ENCODE peak calls at places on chromosomes 16 and 17, in six cellular contexts. One of them, this sample, is unnamed.
A peak's percentile ranks its signal among the peaks of the same experiment; 100 is the strongest.

GRCh38 chr17:29076722-29077121 is 33.8 kb downstream of the PIPOX start:
- DNase-seq in stimulated activated naive CD8-positive, alpha-beta T cell treated with anti-CD3 and anti-CD28 coated beads, Interleukin-15, amount 100 ng/mL, for 72 hours: no peak
- DNase-seq in activated CD8-positive, alpha-beta T cell treated with anti-CD3 and anti-CD28 coated beads, Interleukin-2, amount 10 ng/mL, durations not matched to agents 7 days and 5 days: no peak
- DNase-seq in heart left ventricle: no peak
- DNase-seq in omental fat pad: no peak
- DNase-seq in NCI-H1092 treated with DMSO at 0.1 percent for 48 hours: no peak
- DNase-seq in this sample: no peak

GRCh38 chr16:52453661-52454060 is 93.3 kb downstream of the TOX3 start:
- DNase-seq in omental fat pad: no peak
- DNase-seq in NCI-H1092 treated with DMSO at 0.1 percent for 48 hours: no peak
- DNase-seq in activated CD8-positive, alpha-beta T cell treated with anti-CD3 and anti-CD28 coated beads, Interleukin-2, amount 10 ng/mL, durations not matched to agents 7 days and 5 days: no peak
- DNase-seq in heart left ventricle: no peak
- DNase-seq in stimulated activated naive CD8-positive, alpha-beta T cell treated with anti-CD3 and anti-CD28 coated beads, Interleukin-15, amount 100 ng/mL, for 72 hours: no peak
- DNase-seq in this sample: no peak

GRCh38 chr16:84543931-84544776 is 39.7 kb upstream of the MEAK7 start:
- DNase-seq in heart left ventricle: no peak
- DNase-seq in NCI-H1092 treated with DMSO at 0.1 percent for 48 hours: peak; percentile 81
- DNase-seq in stimulated activated naive CD8-positive, alpha-beta T cell treated with anti-CD3 and anti-CD28 coated beads, Interleukin-15, amount 100 ng/mL, for 72 hours: no peak
- DNase-seq in activated CD8-positive, alpha-beta T cell treated with anti-CD3 and anti-CD28 coated beads, Interleukin-2, amount 10 ng/mL, durations not matched to agents 7 days and 5 days: no peak
- DNase-seq in omental fat pad: no peak
- DNase-seq in this sample: no peak

GRCh38 chr17:41957058-41957868 is 9.3 kb upstream of the CNP start:
- DNase-seq in activated CD8-positive, alpha-beta T cell treated with anti-CD3 and anti-CD28 coated beads, Interleukin-2, amount 10 ng/mL, durations not matched to agents 7 days and 5 days: no peak
- DNase-seq in omental fat pad: no peak
- DNase-seq in heart left ventricle: no peak
- DNase-seq in NCI-H1092 treated with DMSO at 0.1 percent for 48 hours: no peak
- DNase-seq in stimulated activated naive CD8-positive, alpha-beta T cell treated with anti-CD3 and anti-CD28 coated beads, Interleukin-15, amount 100 ng/mL, for 72 hours: no peak
- DNase-seq in this sample: no peak

GRCh38 chr17:74339537-74340195 is 13.6 kb downstream of the KIF19 start:
- DNase-seq in omental fat pad: no peak
- DNase-seq in stimulated activated naive CD8-positive, alpha-beta T cell treated with anti-CD3 and anti-CD28 coated beads, Interleukin-15, amount 100 ng/mL, for 72 hours: no peak
- DNase-seq in heart left ventricle: no peak
- DNase-seq in NCI-H1092 treated with DMSO at 0.1 percent for 48 hours: peak; percentile 86
- DNase-seq in activated CD8-positive, alpha-beta T cell treated with anti-CD3 and anti-CD28 coated beads, Interleukin-2, amount 10 ng/mL, durations not matched to agents 7 days and 5 days: no peak
- DNase-seq in this sample: no peak

GRCh38 chr16:1613728-1614225 is 1.6 kb downstream of the CRAMP1 start:
- DNase-seq in omental fat pad: peak; percentile 38
- DNase-seq in stimulated activated naive CD8-positive, alpha-beta T cell treated with anti-CD3 and anti-CD28 coated beads, Interleukin-15, amount 100 ng/mL, for 72 hours: peak; percentile 21
- DNase-seq in NCI-H1092 treated with DMSO at 0.1 percent for 48 hours: no peak
- DNase-seq in activated CD8-positive, alpha-beta T cell treated with anti-CD3 and anti-CD28 coated beads, Interleukin-2, amount 10 ng/mL, durations not matched to agents 7 days and 5 days: no peak
- DNase-seq in heart left ventricle: no peak
- DNase-seq in this sample: no peak

GRCh38 chr17:81365148-81365600 is 30.1 kb upstream of the BAHCC1 start:
- DNase-seq in heart left ventricle: peak; percentile 58
- DNase-seq in NCI-H1092 treated with DMSO at 0.1 percent for 48 hours: no peak
- DNase-seq in omental fat pad: no peak
- DNase-seq in stimulated activated naive CD8-positive, alpha-beta T cell treated with anti-CD3 and anti-CD28 coated beads, Interleukin-15, amount 100 ng/mL, for 72 hours: no peak
- DNase-seq in activated CD8-positive, alpha-beta T cell treated with anti-CD3 and anti-CD28 coated beads, Interleukin-2, amount 10 ng/mL, durations not matched to agents 7 days and 5 days: peak; percentile 39
- DNase-seq in this sample: no peak

GRCh38 chr17:28508325-28508724 is 2.2 kb downstream of the FOXN1 start:
- DNase-seq in stimulated activated naive CD8-positive, alpha-beta T cell treated with anti-CD3 and anti-CD28 coated beads, Interleukin-15, amount 100 ng/mL, for 72 hours: no peak
- DNase-seq in NCI-H1092 treated with DMSO at 0.1 percent for 48 hours: no peak
- DNase-seq in heart left ventricle: no peak
- DNase-seq in omental fat pad: no peak
- DNase-seq in activated CD8-positive, alpha-beta T cell treated with anti-CD3 and anti-CD28 coated beads, Interleukin-2, amount 10 ng/mL, durations not matched to agents 7 days and 5 days: no peak
- DNase-seq in this sample: no peak

GRCh38 chr17:74768069-74768762 is 7.9 kb downstream of the NAT9 start:
- DNase-seq in heart left ventricle: peak; percentile 90
- DNase-seq in stimulated activated naive CD8-positive, alpha-beta T cell treated with anti-CD3 and anti-CD28 coated beads, Interleukin-15, amount 100 ng/mL, for 72 hours: no peak
- DNase-seq in NCI-H1092 treated with DMSO at 0.1 percent for 48 hours: no peak
- DNase-seq in activated CD8-positive, alpha-beta T cell treated with anti-CD3 and anti-CD28 coated beads, Interleukin-2, amount 10 ng/mL, durations not matched to agents 7 days and 5 days: no peak
- DNase-seq in omental fat pad: no peak
- DNase-seq in this sample: no peak

GRCh38 chr16:4402439-4403132 is 13.8 kb downstream of the CORO7 start:
- DNase-seq in heart left ventricle: peak; percentile 86
- DNase-seq in omental fat pad: peak; percentile 79
- DNase-seq in NCI-H1092 treated with DMSO at 0.1 percent for 48 hours: peak; percentile 67
- DNase-seq in stimulated activated naive CD8-positive, alpha-beta T cell treated with anti-CD3 and anti-CD28 coated beads, Interleukin-15, amount 100 ng/mL, for 72 hours: peak; percentile 56
- DNase-seq in activated CD8-positive, alpha-beta T cell treated with anti-CD3 and anti-CD28 coated beads, Interleukin-2, amount 10 ng/mL, durations not matched to agents 7 days and 5 days: peak; percentile 72
- DNase-seq in this sample: no peak

This sample was measured in SK-N-MC.